ENCODE peak calls at places on chromosomes 2 and 18, in five cellular contexts. T, P, J, Z and B are unnamed samples.

GRCh38 chr2:42569883-42570282 is 1.5 kb downstream of the MTA3 start:
- DNase-seq in T (no peak), Z (no peak), J (no peak), P (no peak), B (no peak)

GRCh38 chr18:9992300-9992987 is 78.6 kb downstream of the VAPA start:
- DNase-seq in P (no peak), J (no peak), T (no peak), Z (no peak), B (no peak)

GRCh38 chr2:132623096-132623839 is 46.7 kb downstream of the LYPD1 start:
- DNase-seq in Z (no peak), T (no peak), J (no peak), P (no peak), B (no peak)

GRCh38 chr2:186181625-186182024 is 304.4 kb upstream of the ZC3H15 start:
- DNase-seq in J (no peak), T (no peak), Z (peak; percentile 93), P (no peak), B (no peak)

GRCh38 chr18:74249181-74249968 is 42.4 kb downstream of the CYB5A start:
- DNase-seq in J (no peak), P (no peak), T (no peak), Z (peak; percentile 84), B (no peak)

GRCh38 chr18:76450452-76450851 is 44.6 kb downstream of the ZNF516 start:
- DNase-seq in T (no peak), J (no peak), Z (no peak), P (no peak), B (no peak)

GRCh38 chr2:105325389-105325963 is 4.1 kb downstream of the TGFBRAP1 start:
- DNase-seq in J (no peak), T (no peak), Z (no peak), P (no peak), B (no peak)

GRCh38 chr2:215419769-215420470 is 15.9 kb downstream of the FN1 start:
- DNase-seq in J (no peak), Z (peak; percentile 87), T (no peak), P (no peak), B (no peak)

GRCh38 chr18:49548266-49548665 is 13.6 kb upstream of the LIPG start:
- DNase-seq in J (no peak), T (no peak), P (no peak), Z (peak; percentile 7), B (no peak)

GRCh38 chr18:28174181-28174906 is 2.6 kb downstream of the CDH2 start:
- DNase-seq in J (no peak), Z (peak; percentile 40), T (no peak), P (no peak), B (no peak)

GRCh38 chr2:157441072-157441454 is 2.8 kb downstream of the CYTIP start:
- DNase-seq in J (no peak), T (no peak), P (no peak), Z (no peak), B (no peak)

GRCh38 chr18:23743733-23744333 is 54.6 kb downstream of the LAMA3 start:
- DNase-seq in P (no peak), T (no peak), Z (no peak), J (no peak), B (no peak)

GRCh38 chr2:232942831-232943230 is 70.2 kb downstream of the NGEF start:
- DNase-seq in P (no peak), Z (no peak), T (no peak), J (no peak), B (no peak)

DNA sequence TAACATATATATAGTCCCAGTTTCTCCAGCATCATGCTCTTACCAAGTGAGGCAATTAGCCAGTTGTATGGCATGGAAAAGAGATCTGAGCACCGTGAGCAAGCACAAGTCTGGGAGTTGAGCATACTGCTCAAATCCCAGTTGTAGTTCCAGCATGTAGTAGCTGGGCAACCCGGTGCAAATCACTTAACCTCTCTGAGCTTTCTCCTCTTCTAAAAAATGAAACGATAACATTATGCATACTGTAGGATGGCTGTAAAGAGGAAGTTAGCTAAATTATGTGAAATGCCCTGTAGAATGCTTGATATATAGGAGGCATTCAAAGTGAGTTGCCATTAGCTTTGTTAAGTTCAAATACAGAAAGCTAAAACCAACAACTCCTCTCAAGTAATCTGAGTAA is 164.0 kb upstream of the ZEB2 start:
- DNase-seq in P (no peak), T (no peak), J (no peak), Z (no peak), B (no peak)
- TF ChIP-seq CREB1 in P (no peak), T (no peak), J (no peak), Z (no peak), B (no peak)

DNA sequence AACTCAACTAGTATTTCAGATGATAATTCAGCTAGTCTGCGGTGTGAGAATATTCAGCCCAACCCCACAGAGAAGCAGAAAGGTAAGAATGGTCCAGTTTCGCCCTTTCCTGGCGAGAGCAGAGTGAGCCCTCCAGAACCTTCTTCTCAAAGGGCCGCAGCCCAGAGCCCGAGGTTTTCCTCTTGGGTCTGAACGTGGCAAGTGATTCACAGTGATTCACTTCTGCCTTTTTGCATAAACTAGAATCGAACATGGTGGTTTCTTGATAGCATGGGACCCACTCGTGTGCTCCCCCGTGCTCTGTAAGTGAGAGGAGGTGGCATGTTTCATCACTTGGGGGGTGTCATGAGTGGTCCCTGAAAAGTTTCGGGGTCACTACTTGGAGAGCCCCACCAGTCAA is 24.2 kb downstream of the TRAF3IP1 start:
- DNase-seq in P (no peak), J (no peak), T (no peak), Z (no peak), B (no peak)
- TF ChIP-seq MAX in P (no peak), J (no peak), T (no peak), Z (no peak), B (no peak)

GRCh38 chr2:1546023-1546591 is 132.8 kb downstream of the TPO start:
- DNase-seq in T (peak; percentile 62), P (no peak), Z (peak; percentile 28), J (no peak), B (peak; percentile 48)
- TF ChIP-seq CREB1 in T (no peak), P (no peak), Z (no peak), J (no peak), B (no peak)

GRCh38 chr2:205197468-205198129 is 484.7 kb upstream of the NRP2 start:
- DNase-seq in Z (no peak), J (no peak), P (no peak), T (no peak), B (no peak)
- TF ChIP-seq MAX in Z (no peak), J (no peak), P (no peak), T (no peak), B (no peak)

GRCh38 chr18:63067939-63068338 is 251.6 kb downstream of the BCL2 start:
- DNase-seq in Z (no peak), J (no peak), T (no peak), P (no peak), B (no peak)

GRCh38 chr18:63065172-63065571 is 254.4 kb downstream of the BCL2 start:
- DNase-seq in J (no peak), T (no peak), P (no peak), Z (no peak), B (no peak)

GRCh38 chr18:63058521-63058920 is 261.0 kb downstream of the BCL2 start:
- DNase-seq in P (no peak), J (no peak), T (no peak), Z (no peak), B (no peak)

GRCh38 chr18:63062246-63062645 is 257.3 kb downstream of the BCL2 start:
- DNase-seq in P (no peak), J (no peak), Z (no peak), T (no peak), B (no peak)

DNA sequence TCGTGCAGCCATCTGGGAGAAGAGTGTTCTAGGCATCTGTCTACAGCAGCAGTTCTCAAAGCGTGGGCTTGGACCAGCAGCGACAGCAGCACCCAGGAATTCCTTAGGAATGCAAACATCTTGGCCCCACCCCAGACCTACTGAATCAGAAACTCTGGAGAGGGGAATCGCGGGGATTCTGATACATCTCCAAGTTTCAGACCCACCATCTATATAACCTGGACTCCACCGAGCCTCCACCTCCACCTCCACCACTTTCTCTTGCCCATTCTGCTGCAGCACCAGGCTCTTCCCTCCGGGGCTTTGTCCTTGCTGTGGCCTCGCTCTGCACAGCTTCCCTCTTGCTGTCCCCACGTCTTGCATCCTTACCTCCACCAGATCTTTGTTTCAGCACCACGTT is 256.4 kb downstream of the BCL2 start:
- DNase-seq in J (no peak), T (no peak), P (no peak), Z (no peak), B (no peak)
- TF ChIP-seq CREB1 in J (no peak), T (no peak), P (no peak), Z (no peak), B (no peak)

GRCh38 chr2:117858892-117859531 is 44.5 kb downstream of the DDX18 start:
- DNase-seq in P (no peak), Z (no peak), T (no peak), J (no peak), B (peak; percentile 75)
- TF ChIP-seq MAX in P (no peak), Z (no peak), T (no peak), J (peak; percentile 19), B (peak; percentile 16)